ENCODE peak calls at places on chromosomes 4 and X, in five cellular contexts. T, Z, G, Q and Y are unnamed samples.

GRCh38 chr4:921830-922331 is 10.2 kb downstream of the GAK start:
- DNase-seq in Q (no peak), G (peak), Z (no peak), T (peak), Y (no peak)

GRCh38 chr4:113531572-113531971 is 230.0 kb downstream of the CAMK2D start:
- DNase-seq in Z (no peak), T (no peak), Q (no peak), G (no peak), Y (no peak)

GRCh38 chrX:3990569-3990968 is 277.1 kb upstream of the PRKX start:
- DNase-seq in T (no peak), Z (peak), Q (no peak), G (no peak), Y (no peak)

GRCh38 chr4:5543681-5544080 is 164.7 kb downstream of the EVC2 start:
- DNase-seq in Q (no peak), G (no peak), Z (no peak), T (no peak), Y (no peak)

GRCh38 chr4:133146574-133147198 is 2.4 kb upstream of the PCDH10 start:
- DNase-seq in T (no peak), Q (no peak), G (peak), Z (no peak), Y (no peak)

GRCh38 chr4:47462799-47463234 is 685 bp downstream of the COMMD8 start:
- DNase-seq in T (no peak), G (peak), Z (no peak), Q (no peak), Y (no peak)

GRCh38 chr4:176261018-176261417 is 8.0 kb downstream of the ASB5 start:
- DNase-seq in Z (no peak), Q (no peak), G (no peak), T (no peak), Y (no peak)

GRCh38 chrX:3733043-3733430 is 19.6 kb upstream of the PRKX start:
- DNase-seq in G (no peak), T (no peak), Q (no peak), Z (no peak), Y (no peak)

GRCh38 chr4:48578132-48578964 is 88.3 kb downstream of the ZAR1 start:
- DNase-seq in Z (peak), T (peak), G (peak), Q (no peak), Y (peak)

GRCh38 chr4:186840222-186840701 is 116.6 kb upstream of the FAT1 start:
- DNase-seq in T (no peak), Z (peak), G (no peak), Q (no peak), Y (no peak)

GRCh38 chr4:87220094-87220831 is at the start of gene KLHL8:
- DNase-seq in G (peak), T (peak), Q (peak), Z (peak), Y (peak)

GRCh38 chr4:162644346-162644745 is 480.5 kb upstream of the FSTL5 start:
- DNase-seq in Z (no peak), T (no peak), Q (no peak), G (no peak), Y (no peak)

GRCh38 chrX:1435241-1435900 is 17.3 kb downstream of the ASMTL start:
- DNase-seq in G (no peak), Z (no peak), T (no peak), Q (no peak), Y (no peak)

GRCh38 chr4:125085-125820 is 952 bp downstream of the ZNF718 start:
- DNase-seq in T (no peak), G (no peak), Q (no peak), Z (peak), Y (peak)

GRCh38 chr4:1726146-1726934 is 5.0 kb downstream of the TACC3 start:
- DNase-seq in Q (peak), Z (peak), G (peak), T (peak), Y (peak)

DNA sequence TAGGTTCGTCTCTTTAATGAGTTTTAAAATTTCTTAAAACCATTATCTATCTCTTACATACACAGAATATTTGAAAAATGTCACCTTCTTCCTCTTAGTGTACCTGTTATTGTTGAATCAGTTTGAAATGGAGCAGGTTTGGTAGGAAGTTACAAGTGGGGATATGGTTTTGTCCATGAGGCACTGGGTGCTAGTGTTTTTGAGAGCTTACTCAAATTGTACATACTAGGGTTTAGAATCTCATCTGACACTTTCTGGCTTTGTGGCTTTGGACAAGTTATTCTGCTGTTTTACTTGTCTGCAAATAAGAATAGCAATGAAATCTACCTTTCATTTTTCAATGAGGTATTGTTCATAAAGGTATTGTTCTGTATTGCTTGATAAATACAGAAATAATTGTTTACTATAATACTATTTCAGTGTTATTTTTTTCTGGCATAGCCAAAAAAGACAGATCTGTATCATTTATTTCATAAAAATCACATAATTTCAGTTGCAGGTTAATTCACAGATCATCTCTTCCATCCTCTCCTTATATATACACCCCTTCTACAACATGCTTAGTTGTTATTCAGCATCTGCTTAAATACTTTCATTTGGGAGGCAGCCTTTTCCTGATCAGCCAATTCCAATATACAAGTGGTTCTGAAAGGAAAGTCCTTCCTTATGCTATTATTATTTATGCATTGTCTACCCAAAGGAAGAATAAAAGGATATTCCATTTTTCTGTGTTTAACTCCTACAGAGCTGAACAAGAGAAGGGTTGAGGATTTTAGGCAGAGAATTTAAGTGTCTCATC is 13.3 kb downstream of the NCAPG start:
- DNase-seq in G (no peak), Z (no peak), Q (no peak), T (no peak), Y (no peak)
- TF ChIP-seq GABPA in G (no peak), Z (no peak), Q (no peak), T (no peak), Y (no peak)

DNA sequence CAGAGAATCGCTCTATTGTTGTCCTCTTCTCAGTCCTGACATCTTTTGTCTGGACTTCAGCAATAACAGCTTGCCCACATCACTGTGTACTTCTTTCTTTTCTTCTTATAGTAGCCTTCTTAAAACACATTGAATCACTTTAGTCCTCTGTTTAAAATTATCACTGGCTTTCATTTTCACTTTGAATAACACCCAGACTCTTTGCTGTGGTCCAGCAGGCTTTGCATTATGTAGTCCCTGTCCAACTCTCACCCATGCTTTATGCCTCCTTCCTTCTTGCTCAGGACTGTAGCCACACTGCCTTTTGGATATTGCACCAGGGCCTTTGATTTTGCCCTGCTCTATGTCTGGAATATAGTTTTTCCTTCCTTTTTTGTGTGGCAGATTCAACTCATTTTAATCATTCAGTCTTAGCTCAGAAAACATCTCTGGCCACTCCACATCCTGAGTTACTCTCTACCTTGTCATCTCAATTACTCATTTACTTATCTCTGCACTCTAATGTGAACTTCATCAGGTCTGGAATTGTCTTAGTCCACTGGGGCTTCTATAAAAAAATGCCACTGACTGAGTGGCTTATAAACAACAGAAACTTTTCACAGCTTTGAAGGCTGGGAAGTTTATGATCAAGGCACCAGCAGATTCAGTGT is 168.2 kb downstream of the C4orf33 start:
- DNase-seq in Q (no peak), Z (no peak), T (peak), G (no peak), Y (no peak)
- TF ChIP-seq GABPA in Q (no peak), Z (no peak), T (no peak), G (no peak), Y (no peak)

DNA sequence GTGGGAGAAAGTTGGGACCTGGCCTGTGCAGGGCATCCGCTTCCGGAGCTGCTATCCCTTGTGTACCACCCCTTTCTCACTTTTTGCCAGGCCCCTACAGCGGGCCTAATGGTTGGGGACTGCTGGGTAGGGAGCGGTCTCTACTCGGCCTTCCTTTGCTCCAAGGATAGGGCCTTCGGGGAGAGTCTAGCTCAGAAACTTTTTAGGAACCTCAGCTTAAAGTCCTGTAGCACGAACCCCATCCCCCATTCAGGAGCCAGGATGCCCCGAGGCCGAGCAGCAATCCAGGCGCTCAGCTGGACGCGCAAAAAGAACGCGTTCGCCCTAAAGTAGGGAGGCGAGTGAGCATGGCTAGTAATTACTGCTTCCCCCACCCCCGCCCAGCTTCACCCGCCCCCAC is 9.7 kb downstream of the POU4F2 start:
- DNase-seq in Q (no peak), T (no peak), G (peak), Z (no peak), Y (no peak)
- TF ChIP-seq GABPA in Q (no peak), T (no peak), G (no peak), Z (no peak), Y (no peak)

GRCh38 chrX:106959897-106960296 is 39.7 kb downstream of the CLDN2 start:
- DNase-seq in Q (no peak), Z (no peak), T (no peak), G (no peak), Y (no peak)
- TF ChIP-seq GABPA in Q (no peak), Z (no peak), T (no peak), G (no peak), Y (no peak)

GRCh38 chrX:129957241-129958099 is 25.0 kb upstream of the BCORL1 start:
- DNase-seq in G (peak), Q (no peak), Z (peak), T (peak), Y (peak)
- TF ChIP-seq GABPA in G (no peak), Q (no peak), Z (peak), T (no peak), Y (no peak)

GRCh38 chr4:90570615-90571014 is 443.4 kb downstream of the CCSER1 start:
- DNase-seq in T (no peak), Q (no peak), Z (no peak), G (no peak), Y (no peak)
- TF ChIP-seq GABPA in T (no peak), Q (no peak), Z (no peak), G (no peak), Y (no peak)

DNA sequence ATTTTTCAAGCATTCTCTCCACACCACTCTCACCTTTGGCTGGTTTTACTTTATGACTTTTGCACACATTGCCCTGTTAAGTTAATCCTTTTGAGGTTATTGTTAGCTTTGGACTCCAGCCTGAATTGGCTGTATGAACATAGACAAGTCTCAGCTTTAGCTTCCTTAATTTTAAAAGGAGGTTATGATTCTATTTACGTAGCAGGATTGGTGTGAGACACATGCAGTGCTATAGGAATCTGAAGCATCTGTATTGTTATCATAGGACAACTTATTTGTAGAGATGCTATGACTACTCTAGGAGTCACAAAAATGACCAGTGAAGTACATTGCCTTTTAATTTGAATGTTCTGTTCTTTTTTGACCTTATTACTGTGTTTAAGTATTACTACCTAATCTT is 15.7 kb downstream of the PGAM4 start:
- DNase-seq in G (no peak), Q (no peak), T (no peak), Z (no peak), Y (no peak)
- TF ChIP-seq GABPA in G (no peak), Q (no peak), T (no peak), Z (no peak), Y (no peak)

GRCh38 chr4:112234952-112235609 is 3.5 kb downstream of the AP1AR start:
- DNase-seq in T (peak), Z (peak), Q (no peak), G (peak), Y (peak)
- TF ChIP-seq GABPA in T (no peak), Z (no peak), Q (no peak), G (no peak), Y (no peak)

GRCh38 chr4:68324509-68325262 is 25.2 kb downstream of the YTHDC1 start:
- DNase-seq in T (no peak), G (no peak), Z (no peak), Q (no peak), Y (no peak)
- TF ChIP-seq GABPA in T (no peak), G (no peak), Z (no peak), Q (no peak), Y (no peak)